ENCODE peak calls at places on chromosomes 1 and 21, in nine cellular contexts. A is retinal pigment epithelial cell, K is cardiac muscle cell, E is fibroblast of mammary gland, H is OCI-LY7, N is body of pancreas, Y is prostate gland, I is HFF-Myc, P is fibroblast of lung. J is an unnamed sample.

GRCh38 chr1:208112380-208112779 is 131.8 kb downstream of the PLXNA2 start:
- DNase-seq in K (no peak), A (no peak), N (no peak), H (no peak), E (no peak), I (no peak), Y (no peak), P (no peak), J (no peak)

GRCh38 chr1:47713333-47713953 is 275.6 kb downstream of the FOXD2 start:
- DNase-seq in P (no peak), I (no peak), N (no peak), E (no peak), H (no peak), Y (no peak), A (no peak), K (no peak), J (no peak)

GRCh38 chr21:17513214-17514123 is 626 bp downstream of the CXADR start:
- DNase-seq in K (peak; percentile 39), P (peak; percentile 61), A (no peak), E (peak; percentile 16), N (peak; percentile 54), I (no peak), Y (peak; percentile 36), H (peak; percentile 57), J (peak; percentile 33)

GRCh38 chr1:154931940-154932487 is 4.5 kb downstream of the PMVK start:
- DNase-seq in H (no peak), I (no peak), K (no peak), Y (peak; percentile 55), E (no peak), N (no peak), A (no peak), P (no peak), J (peak; percentile 80)

GRCh38 chr1:85496881-85497582 is 32.1 kb upstream of the DDAH1 start:
- DNase-seq in Y (no peak), A (no peak), I (no peak), E (peak; percentile 35), P (peak; percentile 73), H (no peak), N (no peak), K (no peak), J (no peak)

GRCh38 chr1:58465825-58466617 is 80.5 kb downstream of the OMA1 start:
- DNase-seq in E (no peak), P (peak; percentile 85), H (no peak), N (no peak), I (no peak), K (peak; percentile 81), A (no peak), Y (no peak), J (peak; percentile 56)

GRCh38 chr1:52904590-52905375 is 16.8 kb downstream of the ECHDC2 start:
- DNase-seq in N (peak; percentile 27), Y (no peak), P (peak; percentile 15), I (no peak), H (peak; percentile 58), K (peak; percentile 33), E (peak; percentile 36), A (no peak), J (peak; percentile 13)

GRCh38 chr1:72115290-72115689 is 167.0 kb downstream of the NEGR1 start:
- DNase-seq in Y (no peak), P (no peak), N (no peak), H (no peak), I (no peak), K (no peak), E (no peak), A (peak; percentile 38), J (no peak)

GRCh38 chr1:64502924-64503323 is 33.0 kb downstream of the CACHD1 start:
- DNase-seq in K (peak; percentile 41), N (no peak), A (no peak), E (no peak), I (no peak), Y (no peak), H (no peak), P (peak; percentile 75), J (no peak)

GRCh38 chr1:64507897-64508296 is 38.0 kb downstream of the CACHD1 start:
- DNase-seq in Y (no peak), P (no peak), A (no peak), K (no peak), E (no peak), N (no peak), I (no peak), H (no peak), J (no peak)

GRCh38 chr1:64508521-64509096 is 38.7 kb downstream of the CACHD1 start:
- DNase-seq in I (no peak), P (no peak), Y (no peak), E (no peak), A (no peak), K (no peak), H (no peak), N (no peak), J (no peak)

GRCh38 chr1:64505232-64505943 is 35.5 kb downstream of the CACHD1 start:
- DNase-seq in N (peak; percentile 62), E (no peak), P (no peak), Y (no peak), H (no peak), I (no peak), A (no peak), K (no peak), J (no peak)

DNA sequence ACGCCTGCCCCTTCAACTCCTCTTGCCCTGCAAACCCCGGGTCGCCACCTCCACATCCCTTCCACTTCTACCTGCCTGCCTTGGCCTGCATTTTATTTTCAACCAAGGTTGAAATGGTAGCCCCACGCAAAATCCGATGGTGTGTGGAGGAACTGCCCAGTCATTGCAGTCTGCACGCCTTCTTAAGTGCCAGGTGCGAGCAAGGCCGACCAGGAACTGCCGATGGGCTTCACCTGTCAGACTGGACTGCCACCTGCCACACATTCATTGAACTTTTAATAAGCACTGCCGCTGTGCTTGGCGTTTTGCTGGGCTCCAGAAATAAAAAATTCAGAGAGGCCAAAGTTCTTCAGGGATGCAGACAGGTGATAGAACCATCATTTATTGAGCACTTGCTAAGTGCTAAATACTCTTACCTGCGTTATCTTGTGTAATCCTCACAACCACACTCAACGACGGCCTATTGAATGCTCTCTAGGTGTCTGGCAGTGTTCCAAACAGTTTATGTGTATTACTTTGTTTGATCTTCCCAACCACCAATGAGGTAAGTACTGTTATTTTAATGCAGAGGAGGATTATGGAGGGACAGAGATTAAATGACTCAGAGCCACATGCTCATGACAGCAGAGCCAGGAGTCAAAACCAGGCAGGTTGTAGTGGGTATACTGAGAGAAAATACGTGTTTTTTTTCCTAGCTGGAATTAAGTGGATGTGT is 36.2 kb downstream of the CACHD1 start:
- DNase-seq in I (no peak), P (peak; percentile 31), N (peak; percentile 35), Y (no peak), K (no peak), H (no peak), A (peak; percentile 93), E (no peak), J (peak; percentile 80)
- H3K4me3 ChIP-seq in I (no peak overlapping the region), P (no peak overlapping the region), N (no peak overlapping the region), Y (peak overlapping the region; percentile 30), K (peak overlapping the region; percentile 27), H (no peak overlapping the region), A (peak overlapping the region; percentile 49), E (peak overlapping the region; percentile 24), J (no peak overlapping the region)

DNA sequence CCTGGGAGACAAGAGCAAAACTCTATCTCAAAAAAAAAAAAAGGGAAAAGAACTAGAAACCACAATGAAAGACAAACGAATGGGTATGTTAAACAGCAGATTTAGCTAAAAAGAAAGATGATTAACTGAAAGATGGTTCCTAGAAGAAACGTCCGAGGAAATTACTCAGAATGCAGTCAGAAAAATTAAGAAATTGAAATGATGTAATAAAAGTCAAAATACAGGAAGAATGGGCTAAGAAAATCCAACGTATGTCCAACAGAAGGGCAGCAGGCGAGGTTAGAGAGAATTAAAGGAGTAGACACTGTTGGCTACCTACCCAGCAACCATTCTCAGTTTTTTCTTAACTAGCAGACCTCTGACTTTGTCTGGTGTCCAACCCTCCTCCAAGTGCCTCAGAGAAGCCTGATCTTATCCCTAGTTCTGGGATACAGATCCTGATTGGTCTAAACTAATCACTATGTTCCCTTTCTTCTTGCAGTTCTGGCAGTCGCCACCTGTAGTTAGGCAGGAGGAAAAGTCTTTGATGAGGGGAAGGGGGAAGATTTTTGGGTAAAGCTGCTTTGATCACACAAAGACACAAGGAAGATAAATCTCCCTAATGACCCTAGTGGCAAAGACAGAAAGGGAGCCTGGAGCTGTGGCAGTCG is 25.7 kb downstream of the GPR161 start:
- DNase-seq in A (no peak), N (no peak), I (no peak), Y (no peak), H (no peak), P (no peak), K (peak; percentile 40), E (peak; percentile 52), J (peak; percentile 54)
- TF ChIP-seq CTCF in A (no peak), N (no peak), I (no peak), Y (no peak), H (no peak), P (no peak), K (no peak), E (no peak), J (peak; percentile 5)

GRCh38 chr1:111515291-111516007 is 12.0 kb upstream of the ADORA3 start:
- DNase-seq in K (peak; percentile 65), Y (no peak), I (no peak), P (peak; percentile 72), H (no peak), A (no peak), E (peak; percentile 56), N (no peak), J (peak; percentile 47)
- H3K4me3 ChIP-seq in K (no peak overlapping the region), Y (peak overlapping the region; percentile 24), I (peak overlapping the region; percentile 18), P (peak overlapping the region; percentile 17), H (no peak overlapping the region), A (peak overlapping the region; percentile 45), E (peak overlapping the region; percentile 43), N (no peak overlapping the region), J (no peak overlapping the region)

GRCh38 chr1:31690921-31691320 is 12.9 kb downstream of the COL16A1 start:
- DNase-seq in Y (no peak), I (no peak), P (no peak), A (no peak), E (no peak), H (no peak), K (no peak), N (no peak), J (no peak)

GRCh38 chr1:31689821-31690220 is 14.0 kb downstream of the COL16A1 start:
- DNase-seq in N (no peak), Y (no peak), P (peak; percentile 99), E (peak; percentile 95), H (no peak), I (peak; percentile 88), K (peak; percentile 94), A (peak; percentile 90), J (peak; percentile 97)

GRCh38 chr1:31691446-31691845 is 12.4 kb downstream of the COL16A1 start:
- DNase-seq in A (no peak), N (no peak), E (no peak), K (no peak), H (no peak), P (no peak), I (no peak), Y (no peak), J (no peak)

GRCh38 chr1:31694069-31694909 is 9.5 kb downstream of the COL16A1 start:
- DNase-seq in E (no peak), K (no peak), A (no peak), P (no peak), N (no peak), Y (no peak), H (no peak), I (no peak), J (no peak)

DNA sequence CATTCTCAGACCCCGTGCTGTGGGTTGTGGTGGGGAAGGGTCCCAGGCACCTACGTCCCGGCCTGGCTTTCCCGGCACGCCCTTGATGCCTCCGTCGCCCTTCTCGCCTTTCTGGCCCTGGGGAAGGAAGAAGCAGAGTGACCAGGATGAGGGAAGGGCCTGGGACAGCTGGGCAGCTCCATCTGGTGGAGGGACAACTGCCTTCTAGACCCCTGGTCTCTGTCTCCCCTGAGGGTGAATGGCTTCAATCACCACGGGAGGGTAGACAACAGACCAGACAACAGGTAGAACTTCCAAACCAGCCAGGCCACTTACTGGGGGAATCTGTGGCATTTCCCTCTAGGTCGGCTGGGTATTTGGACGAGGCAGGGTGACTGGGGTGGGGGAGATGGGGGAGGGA is 11.9 kb downstream of the COL16A1 start:
- DNase-seq in H (no peak), Y (no peak), K (no peak), N (no peak), P (no peak), A (no peak), E (no peak), I (no peak), J (no peak)
- TF ChIP-seq CTCF in H (no peak), Y (no peak), K (no peak), N (no peak), P (no peak), A (peak; percentile 21), E (no peak), I (no peak), J (no peak)

J was measured in epithelial cell of esophagus.